ENCODE peak calls at places on chromosomes 3 and 15, in four cellular contexts. I is mucosa of descending colon, R is right lobe of liver, W is AG09309. C is an unnamed sample.
A peak's percentile ranks its signal among the peaks of the same experiment; 100 is the strongest.

GRCh38 chr3:71114610-71115009 is 468.9 kb downstream of the FOXP1 start:
- DNase-seq in I (no peak), R (no peak), W (no peak), C (no peak)

GRCh38 chr3:162168715-162169114 is 672.1 kb downstream of the OTOL1 start:
- DNase-seq in I (no peak), R (no peak), W (no peak), C (peak; percentile 11)

GRCh38 chr3:72383896-72384295 is 464.3 kb downstream of the SHQ1 start:
- DNase-seq in I (no peak), R (no peak), W (no peak), C (peak; percentile 12)

GRCh38 chr3:169146112-169146665 is 517.3 kb downstream of the MECOM start:
- DNase-seq in I (peak; percentile 74), R (peak; percentile 58), W (no peak), C (peak; percentile 75)

GRCh38 chr3:84108442-84108971 is 850.3 kb upstream of the CADM2 start:
- DNase-seq in I (no peak), R (no peak), W (no peak), C (peak; percentile 84)

GRCh38 chr15:43086551-43086950 is 19.3 kb downstream of the UBR1 start:
- DNase-seq in I (no peak), R (no peak), W (no peak), C (no peak)

GRCh38 chr3:51198476-51198875 is 186.6 kb upstream of the MANF start:
- DNase-seq in I (no peak), R (no peak), W (no peak), C (no peak)

GRCh38 chr3:88013592-88013991 is 45.2 kb downstream of the CGGBP1 start:
- DNase-seq in I (no peak), R (peak; percentile 61), W (no peak), C (no peak)

GRCh38 chr15:31081568-31082250 is 19.8 kb downstream of the TRPM1 start:
- DNase-seq in I (no peak), R (peak; percentile 75), W (no peak), C (peak; percentile 53)

GRCh38 chr3:116388867-116389385 is 56.4 kb downstream of the LSAMP start:
- DNase-seq in I (no peak), R (no peak), W (no peak), C (no peak)

GRCh38 chr3:140288575-140288974 is 353.6 kb downstream of the CLSTN2 start:
- DNase-seq in I (no peak), R (no peak), W (no peak), C (no peak)

GRCh38 chr3:126109860-126110235 is 25.9 kb upstream of the SLC41A3 start:
- DNase-seq in I (no peak), R (peak; percentile 46), W (no peak), C (no peak)

GRCh38 chr15:31477301-31477700 is 150.7 kb downstream of the KLF13 start:
- DNase-seq in I (no peak), R (peak; percentile 24), W (no peak), C (no peak)

GRCh38 chr3:16675805-16676204 is 70.6 kb upstream of the DAZL start:
- DNase-seq in I (no peak), R (no peak), W (no peak), C (no peak)

GRCh38 chr3:120364821-120365220 is 15.7 kb upstream of the LRRC58 start:
- DNase-seq in I (no peak), R (no peak), W (no peak), C (no peak)

GRCh38 chr15:72033711-72034110 is 84.2 kb downstream of the MYO9A start:
- DNase-seq in I (no peak), R (no peak), W (no peak), C (no peak)

GRCh38 chr3:196619213-196619612 is 20.3 kb upstream of the NRROS start:
- DNase-seq in I (no peak), R (no peak), W (no peak), C (no peak)

GRCh38 chr3:72591522-72592421 is 256.5 kb downstream of the SHQ1 start:
- DNase-seq in I (peak; percentile 44), R (no peak), W (peak; percentile 87), C (peak; percentile 95)

GRCh38 chr3:95752199-95752598 is 1062.2 kb upstream of the EPHA6 start:
- DNase-seq in I (no peak), R (no peak), W (no peak), C (no peak)
- TF ChIP-seq CTCF in I (no peak), R (no peak), W (no peak), C (no peak)

GRCh38 chr3:45041666-45042065 is 15.6 kb downstream of the CLEC3B start:
- DNase-seq in I (no peak), R (no peak), W (no peak), C (no peak)

GRCh38 chr3:45038096-45038455 is 12.0 kb downstream of the CLEC3B start:
- DNase-seq in I (no peak), R (no peak), W (no peak), C (no peak)

GRCh38 chr3:45048244-45048643 is 22.1 kb downstream of the CLEC3B start:
- DNase-seq in I (no peak), R (no peak), W (no peak), C (no peak)

GRCh38 chr3:45042162-45042561 is 16.1 kb downstream of the CLEC3B start:
- DNase-seq in I (no peak), R (no peak), W (no peak), C (no peak)

DNA sequence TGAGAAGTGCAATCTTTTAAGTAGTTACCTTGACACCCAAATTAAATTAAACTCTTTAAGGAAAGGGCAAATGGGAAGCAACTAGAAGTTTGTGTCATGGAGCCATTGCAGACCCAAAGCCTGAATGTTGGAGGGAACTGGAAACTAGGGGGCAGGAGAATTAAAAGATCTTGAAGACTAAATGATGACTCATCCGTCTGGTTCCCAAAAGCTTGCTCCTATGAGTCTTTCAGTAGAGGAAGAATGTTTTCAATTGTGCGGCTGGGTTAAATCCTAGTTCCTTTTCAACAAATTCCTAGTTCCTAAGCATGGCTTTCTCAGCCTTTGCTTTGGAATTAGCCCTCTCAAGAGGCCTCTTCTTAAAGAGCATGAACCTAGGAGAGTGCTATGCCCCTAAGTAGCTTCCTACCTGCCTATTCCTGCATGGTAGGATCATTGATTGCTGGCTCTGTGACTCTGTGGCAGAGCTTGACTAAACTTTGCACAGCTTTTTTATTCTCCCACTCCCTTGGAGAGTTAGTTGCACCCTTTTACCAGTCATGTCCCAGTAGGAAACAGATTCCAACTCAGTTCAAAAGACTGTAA is 17.7 kb downstream of the CLEC3B start:
- DNase-seq in I (no peak), R (no peak), W (no peak), C (peak; percentile 78)
- TF ChIP-seq CTCF in I (no peak), R (no peak), W (peak; percentile 44), C (no peak)

DNA sequence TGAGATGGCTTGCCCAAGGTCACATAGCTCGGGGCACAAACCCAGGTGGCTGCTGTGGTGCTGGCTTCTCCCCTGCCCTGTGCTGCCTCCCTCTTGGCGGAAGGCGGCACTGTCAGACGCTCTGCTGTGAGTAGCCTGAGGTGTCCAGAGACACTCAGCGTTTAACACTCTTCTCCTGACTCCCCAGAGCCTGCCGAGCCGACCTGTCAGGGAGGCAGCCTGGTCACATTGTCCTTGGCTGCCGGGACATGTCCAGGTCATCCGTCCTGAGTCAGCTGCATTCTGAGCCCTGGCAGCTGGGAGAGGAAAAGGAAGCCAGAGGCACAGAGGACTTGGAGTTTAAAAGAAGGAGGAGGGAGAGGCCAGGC is 4.7 kb downstream of the LMAN1L start:
- DNase-seq in I (peak; percentile 76), R (no peak), W (no peak), C (peak; percentile 70)
- TF ChIP-seq CTCF in I (no peak), R (no peak), W (peak; percentile 33), C (peak; percentile 38)

DNA sequence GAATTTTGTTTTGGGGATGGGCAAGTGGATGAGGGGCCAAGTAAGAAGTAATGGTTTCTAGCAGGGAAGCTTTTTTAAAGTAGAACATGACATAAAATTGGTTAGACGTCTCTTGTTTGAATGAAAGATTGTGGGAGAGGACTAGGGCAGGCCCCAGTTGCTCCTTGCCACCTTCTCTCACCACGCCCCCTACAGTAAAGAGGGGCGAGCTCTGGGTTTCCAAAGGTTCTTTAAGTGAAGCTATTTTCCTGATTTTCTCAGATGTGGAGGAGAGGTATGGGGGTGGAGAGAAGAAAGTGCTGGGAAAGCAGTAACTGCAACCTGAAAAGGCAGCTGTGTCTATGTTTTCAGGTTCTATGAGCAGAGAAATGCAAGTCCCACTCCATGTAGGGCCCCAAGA is 32.6 kb upstream of the SKIL start:
- DNase-seq in I (no peak), R (no peak), W (no peak), C (no peak)
- TF ChIP-seq CTCF in I (no peak), R (no peak), W (no peak), C (no peak)

GRCh38 chr3:8298021-8298954 is 203.3 kb upstream of the LMCD1 start:
- DNase-seq in I (no peak), R (no peak), W (no peak), C (no peak)

GRCh38 chr3:8305371-8305770 is 196.3 kb upstream of the LMCD1 start:
- DNase-seq in I (no peak), R (no peak), W (no peak), C (no peak)

GRCh38 chr3:8307545-8308110 is 194.0 kb upstream of the LMCD1 start:
- DNase-seq in I (no peak), R (no peak), W (no peak), C (no peak)

GRCh38 chr3:8303466-8303865 is 198.2 kb upstream of the LMCD1 start:
- DNase-seq in I (no peak), R (no peak), W (peak; percentile 1), C (no peak)

GRCh38 chr3:8301977-8302589 is 199.5 kb upstream of the LMCD1 start:
- DNase-seq in I (no peak), R (no peak), W (peak; percentile 44), C (peak; percentile 63)
- TF ChIP-seq CTCF in I (no peak), R (peak; percentile 55), W (peak; percentile 67), C (peak; percentile 75)

GRCh38 chr3:174862101-174862500 is 3.0 kb downstream of the NAALADL2 start:
- DNase-seq in I (peak; percentile 48), R (peak; percentile 54), W (no peak), C (peak; percentile 69)
- TF ChIP-seq CTCF in I (peak; percentile 20), R (peak; percentile 55), W (peak; percentile 5), C (peak; percentile 43)

GRCh38 chr15:101664303-101664913 is 12.2 kb upstream of the TM2D3 start:
- DNase-seq in I (no peak), R (no peak), W (no peak), C (peak; percentile 20)
- TF ChIP-seq CTCF in I (no peak), R (no peak), W (peak; percentile 36), C (peak; percentile 28)

C was measured in MCF 10A.